ENCODE peak calls at places on chromosomes 3 and 15, in five cellular contexts. One of them, this sample, is unnamed.

GRCh38 chr3:119365418-119365817 is 71.2 kb downstream of the ARHGAP31 start:
- DNase-seq in activated T-helper 1 cell treated with anti-CD3 and anti-CD28 coated beads, Interleukin-12 subunit alpha, Interleukin-12 subunit beta, Interleukin-2, Interleukin-4 antibody, amounts not matched to agents 30 ng/mL and 10 ng/mL and 1 ng/mL, durations not matched to agents 14 hours and 24 hours and 36 hours: no peak
- DNase-seq in NCI-H774: no peak
- DNase-seq in pulmonary artery endothelial cell: no peak
- DNase-seq in transverse colon: no peak
- DNase-seq in this sample: no peak

GRCh38 chr15:42971830-42972229 is 51.3 kb upstream of the TTBK2 start:
- DNase-seq in activated T-helper 1 cell treated with anti-CD3 and anti-CD28 coated beads, Interleukin-12 subunit alpha, Interleukin-12 subunit beta, Interleukin-2, Interleukin-4 antibody, amounts not matched to agents 30 ng/mL and 10 ng/mL and 1 ng/mL, durations not matched to agents 14 hours and 24 hours and 36 hours: no peak
- DNase-seq in NCI-H774: no peak
- DNase-seq in pulmonary artery endothelial cell: no peak
- DNase-seq in transverse colon: no peak
- DNase-seq in this sample: no peak

GRCh38 chr3:123449092-123449985 is 449 bp upstream of the ADCY5 start:
- DNase-seq in activated T-helper 1 cell treated with anti-CD3 and anti-CD28 coated beads, Interleukin-12 subunit alpha, Interleukin-12 subunit beta, Interleukin-2, Interleukin-4 antibody, amounts not matched to agents 30 ng/mL and 10 ng/mL and 1 ng/mL, durations not matched to agents 14 hours and 24 hours and 36 hours: no peak
- DNase-seq in NCI-H774: no peak
- DNase-seq in pulmonary artery endothelial cell: no peak
- DNase-seq in transverse colon: peak; percentile 26
- DNase-seq in this sample: peak; percentile 9

GRCh38 chr3:47646362-47646761 is 67.7 kb upstream of the CSPG5 start:
- DNase-seq in activated T-helper 1 cell treated with anti-CD3 and anti-CD28 coated beads, Interleukin-12 subunit alpha, Interleukin-12 subunit beta, Interleukin-2, Interleukin-4 antibody, amounts not matched to agents 30 ng/mL and 10 ng/mL and 1 ng/mL, durations not matched to agents 14 hours and 24 hours and 36 hours: no peak
- DNase-seq in NCI-H774: no peak
- DNase-seq in pulmonary artery endothelial cell: no peak
- DNase-seq in transverse colon: no peak
- DNase-seq in this sample: no peak

GRCh38 chr15:48566669-48567068 is 78.8 kb downstream of the FBN1 start:
- DNase-seq in activated T-helper 1 cell treated with anti-CD3 and anti-CD28 coated beads, Interleukin-12 subunit alpha, Interleukin-12 subunit beta, Interleukin-2, Interleukin-4 antibody, amounts not matched to agents 30 ng/mL and 10 ng/mL and 1 ng/mL, durations not matched to agents 14 hours and 24 hours and 36 hours: no peak
- DNase-seq in NCI-H774: no peak
- DNase-seq in pulmonary artery endothelial cell: no peak
- DNase-seq in transverse colon: no peak
- DNase-seq in this sample: peak; percentile 57

GRCh38 chr3:183809209-183809608 is 16.2 kb downstream of the MAP6D1 start:
- DNase-seq in activated T-helper 1 cell treated with anti-CD3 and anti-CD28 coated beads, Interleukin-12 subunit alpha, Interleukin-12 subunit beta, Interleukin-2, Interleukin-4 antibody, amounts not matched to agents 30 ng/mL and 10 ng/mL and 1 ng/mL, durations not matched to agents 14 hours and 24 hours and 36 hours: no peak
- DNase-seq in NCI-H774: peak; percentile 94
- DNase-seq in pulmonary artery endothelial cell: no peak
- DNase-seq in transverse colon: no peak
- DNase-seq in this sample: no peak

GRCh38 chr15:88702983-88703382 is 64.2 kb downstream of the ISG20 start:
- DNase-seq in activated T-helper 1 cell treated with anti-CD3 and anti-CD28 coated beads, Interleukin-12 subunit alpha, Interleukin-12 subunit beta, Interleukin-2, Interleukin-4 antibody, amounts not matched to agents 30 ng/mL and 10 ng/mL and 1 ng/mL, durations not matched to agents 14 hours and 24 hours and 36 hours: no peak
- DNase-seq in NCI-H774: no peak
- DNase-seq in pulmonary artery endothelial cell: no peak
- DNase-seq in transverse colon: no peak
- DNase-seq in this sample: no peak

GRCh38 chr3:4752201-4753072 is 226.8 kb upstream of the BHLHE40 start:
- DNase-seq in activated T-helper 1 cell treated with anti-CD3 and anti-CD28 coated beads, Interleukin-12 subunit alpha, Interleukin-12 subunit beta, Interleukin-2, Interleukin-4 antibody, amounts not matched to agents 30 ng/mL and 10 ng/mL and 1 ng/mL, durations not matched to agents 14 hours and 24 hours and 36 hours: no peak
- DNase-seq in NCI-H774: no peak
- DNase-seq in pulmonary artery endothelial cell: no peak
- DNase-seq in transverse colon: peak; percentile 64
- DNase-seq in this sample: no peak

GRCh38 chr15:88701561-88702095 is 62.8 kb downstream of the ISG20 start:
- DNase-seq in activated T-helper 1 cell treated with anti-CD3 and anti-CD28 coated beads, Interleukin-12 subunit alpha, Interleukin-12 subunit beta, Interleukin-2, Interleukin-4 antibody, amounts not matched to agents 30 ng/mL and 10 ng/mL and 1 ng/mL, durations not matched to agents 14 hours and 24 hours and 36 hours: no peak
- DNase-seq in NCI-H774: no peak
- DNase-seq in pulmonary artery endothelial cell: no peak
- DNase-seq in transverse colon: peak; percentile 33
- DNase-seq in this sample: no peak

GRCh38 chr3:161770532-161771386 is 274.2 kb downstream of the OTOL1 start:
- DNase-seq in activated T-helper 1 cell treated with anti-CD3 and anti-CD28 coated beads, Interleukin-12 subunit alpha, Interleukin-12 subunit beta, Interleukin-2, Interleukin-4 antibody, amounts not matched to agents 30 ng/mL and 10 ng/mL and 1 ng/mL, durations not matched to agents 14 hours and 24 hours and 36 hours: no peak
- DNase-seq in NCI-H774: no peak
- DNase-seq in pulmonary artery endothelial cell: no peak
- DNase-seq in transverse colon: no peak
- DNase-seq in this sample: no peak

GRCh38 chr3:105715372-105715771 is 153.4 kb downstream of the CBLB start:
- DNase-seq in activated T-helper 1 cell treated with anti-CD3 and anti-CD28 coated beads, Interleukin-12 subunit alpha, Interleukin-12 subunit beta, Interleukin-2, Interleukin-4 antibody, amounts not matched to agents 30 ng/mL and 10 ng/mL and 1 ng/mL, durations not matched to agents 14 hours and 24 hours and 36 hours: no peak
- DNase-seq in NCI-H774: no peak
- DNase-seq in pulmonary artery endothelial cell: no peak
- DNase-seq in transverse colon: no peak
- DNase-seq in this sample: peak; percentile 85

GRCh38 chr3:122890077-122890484 is 95.2 kb downstream of the SLC49A4 start:
- DNase-seq in activated T-helper 1 cell treated with anti-CD3 and anti-CD28 coated beads, Interleukin-12 subunit alpha, Interleukin-12 subunit beta, Interleukin-2, Interleukin-4 antibody, amounts not matched to agents 30 ng/mL and 10 ng/mL and 1 ng/mL, durations not matched to agents 14 hours and 24 hours and 36 hours: no peak
- DNase-seq in NCI-H774: no peak
- DNase-seq in pulmonary artery endothelial cell: no peak
- DNase-seq in transverse colon: peak; percentile 16
- DNase-seq in this sample: peak; percentile 29

GRCh38 chr3:133881492-133881891 is 14.2 kb downstream of the RAB6B start:
- DNase-seq in activated T-helper 1 cell treated with anti-CD3 and anti-CD28 coated beads, Interleukin-12 subunit alpha, Interleukin-12 subunit beta, Interleukin-2, Interleukin-4 antibody, amounts not matched to agents 30 ng/mL and 10 ng/mL and 1 ng/mL, durations not matched to agents 14 hours and 24 hours and 36 hours: no peak
- DNase-seq in NCI-H774: no peak
- DNase-seq in pulmonary artery endothelial cell: no peak
- DNase-seq in transverse colon: no peak
- DNase-seq in this sample: no peak

GRCh38 chr15:48020166-48020565 is 100.6 kb upstream of the SLC24A5 start:
- DNase-seq in activated T-helper 1 cell treated with anti-CD3 and anti-CD28 coated beads, Interleukin-12 subunit alpha, Interleukin-12 subunit beta, Interleukin-2, Interleukin-4 antibody, amounts not matched to agents 30 ng/mL and 10 ng/mL and 1 ng/mL, durations not matched to agents 14 hours and 24 hours and 36 hours: no peak
- DNase-seq in NCI-H774: no peak
- DNase-seq in pulmonary artery endothelial cell: no peak
- DNase-seq in transverse colon: no peak
- DNase-seq in this sample: no peak

GRCh38 chr3:9852528-9852927 is 8.7 kb upstream of the RPUSD3 start:
- DNase-seq in activated T-helper 1 cell treated with anti-CD3 and anti-CD28 coated beads, Interleukin-12 subunit alpha, Interleukin-12 subunit beta, Interleukin-2, Interleukin-4 antibody, amounts not matched to agents 30 ng/mL and 10 ng/mL and 1 ng/mL, durations not matched to agents 14 hours and 24 hours and 36 hours: no peak
- DNase-seq in NCI-H774: no peak
- DNase-seq in pulmonary artery endothelial cell: no peak
- DNase-seq in transverse colon: no peak
- DNase-seq in this sample: no peak

GRCh38 chr3:51539291-51539891 is 872 bp downstream of the RAD54L2 start:
- DNase-seq in activated T-helper 1 cell treated with anti-CD3 and anti-CD28 coated beads, Interleukin-12 subunit alpha, Interleukin-12 subunit beta, Interleukin-2, Interleukin-4 antibody, amounts not matched to agents 30 ng/mL and 10 ng/mL and 1 ng/mL, durations not matched to agents 14 hours and 24 hours and 36 hours: no peak
- DNase-seq in NCI-H774: no peak
- DNase-seq in pulmonary artery endothelial cell: peak; percentile 29
- DNase-seq in transverse colon: peak; percentile 9
- DNase-seq in this sample: peak; percentile 87

GRCh38 chr3:114227076-114227475 is 10.3 kb downstream of the ZNF80 start:
- DNase-seq in activated T-helper 1 cell treated with anti-CD3 and anti-CD28 coated beads, Interleukin-12 subunit alpha, Interleukin-12 subunit beta, Interleukin-2, Interleukin-4 antibody, amounts not matched to agents 30 ng/mL and 10 ng/mL and 1 ng/mL, durations not matched to agents 14 hours and 24 hours and 36 hours: no peak
- DNase-seq in NCI-H774: no peak
- DNase-seq in pulmonary artery endothelial cell: no peak
- DNase-seq in transverse colon: no peak
- DNase-seq in this sample: no peak

GRCh38 chr15:73888224-73889041 is 15.1 kb downstream of the TBC1D21 start:
- DNase-seq in activated T-helper 1 cell treated with anti-CD3 and anti-CD28 coated beads, Interleukin-12 subunit alpha, Interleukin-12 subunit beta, Interleukin-2, Interleukin-4 antibody, amounts not matched to agents 30 ng/mL and 10 ng/mL and 1 ng/mL, durations not matched to agents 14 hours and 24 hours and 36 hours: no peak
- DNase-seq in NCI-H774: no peak
- DNase-seq in pulmonary artery endothelial cell: no peak
- DNase-seq in transverse colon: no peak
- DNase-seq in this sample: no peak

GRCh38 chr3:149486726-149487125 is 12.2 kb downstream of the TM4SF4 start:
- DNase-seq in activated T-helper 1 cell treated with anti-CD3 and anti-CD28 coated beads, Interleukin-12 subunit alpha, Interleukin-12 subunit beta, Interleukin-2, Interleukin-4 antibody, amounts not matched to agents 30 ng/mL and 10 ng/mL and 1 ng/mL, durations not matched to agents 14 hours and 24 hours and 36 hours: no peak
- DNase-seq in NCI-H774: no peak
- DNase-seq in pulmonary artery endothelial cell: no peak
- DNase-seq in transverse colon: no peak
- DNase-seq in this sample: no peak

GRCh38 chr3:25724948-25725645 is 58.1 kb downstream of the NGLY1 start:
- DNase-seq in activated T-helper 1 cell treated with anti-CD3 and anti-CD28 coated beads, Interleukin-12 subunit alpha, Interleukin-12 subunit beta, Interleukin-2, Interleukin-4 antibody, amounts not matched to agents 30 ng/mL and 10 ng/mL and 1 ng/mL, durations not matched to agents 14 hours and 24 hours and 36 hours: no peak
- DNase-seq in NCI-H774: no peak
- DNase-seq in pulmonary artery endothelial cell: no peak
- DNase-seq in transverse colon: no peak
- DNase-seq in this sample: no peak

GRCh38 chr15:31605467-31605931 is 278.9 kb downstream of the KLF13 start:
- DNase-seq in activated T-helper 1 cell treated with anti-CD3 and anti-CD28 coated beads, Interleukin-12 subunit alpha, Interleukin-12 subunit beta, Interleukin-2, Interleukin-4 antibody, amounts not matched to agents 30 ng/mL and 10 ng/mL and 1 ng/mL, durations not matched to agents 14 hours and 24 hours and 36 hours: no peak
- DNase-seq in NCI-H774: no peak
- DNase-seq in pulmonary artery endothelial cell: no peak
- DNase-seq in transverse colon: no peak
- DNase-seq in this sample: no peak

GRCh38 chr3:186425788-186426730 is 64.0 kb upstream of the DGKG start:
- DNase-seq in activated T-helper 1 cell treated with anti-CD3 and anti-CD28 coated beads, Interleukin-12 subunit alpha, Interleukin-12 subunit beta, Interleukin-2, Interleukin-4 antibody, amounts not matched to agents 30 ng/mL and 10 ng/mL and 1 ng/mL, durations not matched to agents 14 hours and 24 hours and 36 hours: no peak
- DNase-seq in NCI-H774: no peak
- DNase-seq in pulmonary artery endothelial cell: no peak
- DNase-seq in transverse colon: no peak
- DNase-seq in this sample: no peak

GRCh38 chr3:148735597-148735996 is 37.9 kb downstream of the AGTR1 start:
- DNase-seq in activated T-helper 1 cell treated with anti-CD3 and anti-CD28 coated beads, Interleukin-12 subunit alpha, Interleukin-12 subunit beta, Interleukin-2, Interleukin-4 antibody, amounts not matched to agents 30 ng/mL and 10 ng/mL and 1 ng/mL, durations not matched to agents 14 hours and 24 hours and 36 hours: no peak
- DNase-seq in NCI-H774: no peak
- DNase-seq in pulmonary artery endothelial cell: no peak
- DNase-seq in transverse colon: no peak
- DNase-seq in this sample: no peak

This sample was measured in dermis microvascular lymphatic vessel endothelial cell.